ENCODE peak calls at places on chromosomes 6 and 20, in nine cellular contexts. Q, Z, K, O, E, G, J, S and R are unnamed samples.

GRCh38 chr6:34157851-34158250 is 12.0 kb upstream of the GRM4 start:
- DNase-seq in Q (no peak), Z (no peak), K (no peak), O (no peak), E (no peak), G (peak), J (no peak), S (no peak), R (no peak)

GRCh38 chr20:58005581-58006345 is 222.7 kb downstream of the ANKRD60 start:
- DNase-seq in Q (no peak), Z (no peak), K (no peak), O (no peak), E (no peak), G (peak), J (no peak), S (no peak), R (no peak)

GRCh38 chr6:24666097-24666615 is 543 bp downstream of the TDP2 start:
- DNase-seq in Q (no peak), Z (peak), K (peak), O (peak), E (peak), G (peak), J (peak), S (no peak), R (no peak)

GRCh38 chr6:31874836-31875572 is 3.8 kb downstream of the SLC44A4 start:
- DNase-seq in Q (no peak), Z (no peak), K (no peak), O (peak), E (no peak), G (no peak), J (peak), S (no peak), R (no peak)

GRCh38 chr20:47501117-47501482 is 587 bp upstream of the NCOA3 start:
- DNase-seq in Q (no peak), Z (no peak), K (no peak), O (no peak), E (no peak), G (no peak), J (peak), S (no peak), R (no peak)

GRCh38 chr6:166145751-166146150 is 21.9 kb downstream of the TBXT start:
- DNase-seq in Q (no peak), Z (no peak), K (no peak), O (no peak), E (no peak), G (no peak), J (no peak), S (no peak), R (no peak)

GRCh38 chr6:158631678-158632537 is 12.6 kb downstream of the DYNLT1 start:
- DNase-seq in Q (peak), Z (peak), K (peak), O (no peak), E (peak), G (peak), J (peak), S (peak), R (no peak)

GRCh38 chr6:159826968-159827647 is 27.0 kb downstream of the PNLDC1 start:
- DNase-seq in Q (no peak), Z (no peak), K (no peak), O (no peak), E (no peak), G (no peak), J (no peak), S (no peak), R (no peak)

GRCh38 chr6:31356216-31356945 is 598 bp downstream of the HLA-B start:
- DNase-seq in Q (no peak), Z (no peak), K (no peak), O (peak), E (peak), G (no peak), J (peak), S (no peak), R (no peak)

GRCh38 chr6:137248702-137249101 is 29.5 kb upstream of the IFNGR1 start:
- DNase-seq in Q (no peak), Z (no peak), K (no peak), O (no peak), E (no peak), G (no peak), J (no peak), S (no peak), R (no peak)

GRCh38 chr6:45830441-45831139 is 185.1 kb downstream of the CLIC5 start:
- DNase-seq in Q (no peak), Z (no peak), K (peak), O (no peak), E (no peak), G (no peak), J (no peak), S (no peak), R (no peak)

GRCh38 chr6:6008648-6009421 is 2.1 kb upstream of the NRN1 start:
- DNase-seq in Q (peak), Z (peak), K (no peak), O (peak), E (peak), G (peak), J (no peak), S (peak), R (peak)

GRCh38 chr6:166692723-166693302 is 65.8 kb upstream of the RPS6KA2 start:
- DNase-seq in Q (no peak), Z (no peak), K (no peak), O (no peak), E (no peak), G (no peak), J (no peak), S (no peak), R (no peak)

GRCh38 chr6:145715426-145715825 is 19.9 kb downstream of the EPM2A start:
- DNase-seq in Q (no peak), Z (no peak), K (no peak), O (no peak), E (no peak), G (no peak), J (no peak), S (no peak), R (no peak)

GRCh38 chr6:160421854-160422253 is 73.7 kb downstream of the SLC22A3 start:
- DNase-seq in Q (no peak), Z (no peak), K (peak), O (no peak), E (no peak), G (no peak), J (no peak), S (no peak), R (no peak)

GRCh38 chr20:50762435-50763201 is 31.2 kb downstream of the PARD6B start:
- DNase-seq in Q (peak), Z (peak), K (peak), O (peak), E (peak), G (peak), J (peak), S (no peak), R (no peak)

GRCh38 chr6:40276176-40276575 is 311.0 kb downstream of the LRFN2 start:
- DNase-seq in Q (no peak), Z (no peak), K (no peak), O (no peak), E (no peak), G (no peak), J (no peak), S (no peak), R (no peak)

GRCh38 chr6:40262363-40262762 is 324.8 kb downstream of the LRFN2 start:
- DNase-seq in Q (no peak), Z (no peak), K (no peak), O (no peak), E (no peak), G (peak), J (no peak), S (no peak), R (no peak)

GRCh38 chr6:34349226-34349625 is 43.2 kb downstream of the NUDT3 start:
- DNase-seq in Q (no peak), Z (peak), K (no peak), O (no peak), E (no peak), G (no peak), J (no peak), S (no peak), R (no peak)

GRCh38 chr6:79796197-79796596 is 151.2 kb downstream of the ELOVL4 start:
- DNase-seq in Q (no peak), Z (no peak), K (no peak), O (no peak), E (no peak), G (no peak), J (no peak), S (no peak), R (no peak)

GRCh38 chr6:8108031-8108660 is 5.8 kb upstream of the EEF1E1 start:
- DNase-seq in Q (peak), Z (peak), K (peak), O (no peak), E (no peak), G (no peak), J (peak), S (peak), R (peak)

GRCh38 chr6:136016228-136017225 is 165.0 kb downstream of the PDE7B start:
- DNase-seq in Q (peak), Z (no peak), K (no peak), O (no peak), E (no peak), G (no peak), J (no peak), S (no peak), R (no peak)

GRCh38 chr20:18388860-18389259 is 78.0 kb downstream of the DZANK1 start:
- DNase-seq in Q (peak), Z (peak), K (peak), O (no peak), E (no peak), G (no peak), J (peak), S (peak), R (peak)

GRCh38 chr20:36162272-36162966 is 7.9 kb downstream of the EPB41L1 start:
- DNase-seq in Q (no peak), Z (no peak), K (no peak), O (no peak), E (no peak), G (no peak), J (peak), S (no peak), R (no peak)

GRCh38 chr20:32282461-32282860 is 5.0 kb downstream of the KIF3B start:
- DNase-seq in Q (no peak), Z (no peak), K (no peak), O (peak), E (peak), G (no peak), J (no peak), S (no peak), R (no peak)

GRCh38 chr6:139409026-139409425 is 34.6 kb upstream of the CITED2 start:
- DNase-seq in Q (no peak), Z (no peak), K (peak), O (no peak), E (no peak), G (no peak), J (peak), S (no peak), R (no peak)

GRCh38 chr20:26169506-26169905 is 472.9 kb upstream of the ZNF337 start:
- DNase-seq in Q (no peak), Z (peak), K (peak), O (no peak), E (no peak), G (no peak), J (peak), S (no peak), R (peak)

GRCh38 chr6:106315765-106316375 is 9.7 kb downstream of the ATG5 start:
- DNase-seq in Q (no peak), Z (no peak), K (peak), O (no peak), E (no peak), G (no peak), J (no peak), S (no peak), R (no peak)

GRCh38 chr20:18986895-18987580 is 173.5 kb downstream of the SCP2D1 start:
- DNase-seq in Q (no peak), Z (no peak), K (no peak), O (no peak), E (no peak), G (peak), J (no peak), S (no peak), R (no peak)

GRCh38 chr6:139112146-139112545 is 22.7 kb upstream of the HECA start:
- DNase-seq in Q (no peak), Z (no peak), K (no peak), O (no peak), E (no peak), G (no peak), J (peak), S (no peak), R (no peak)

GRCh38 chr6:111743859-111744692 is 129.2 kb downstream of the FYN start:
- DNase-seq in Q (no peak), Z (peak), K (peak), O (no peak), E (no peak), G (no peak), J (peak), S (no peak), R (peak)

GRCh38 chr6:113699239-113699638 is 157.9 kb upstream of the MARCKS start:
- DNase-seq in Q (no peak), Z (no peak), K (no peak), O (no peak), E (no peak), G (no peak), J (no peak), S (no peak), R (no peak)

GRCh38 chr6:131761061-131761761 is 46.6 kb upstream of the ENPP1 start:
- DNase-seq in Q (no peak), Z (peak), K (peak), O (no peak), E (no peak), G (no peak), J (peak), S (no peak), R (peak)

GRCh38 chr6:33585403-33586107 is 5.5 kb upstream of the BAK1 start:
- DNase-seq in Q (peak), Z (peak), K (peak), O (peak), E (peak), G (peak), J (peak), S (peak), R (no peak)

DNA sequence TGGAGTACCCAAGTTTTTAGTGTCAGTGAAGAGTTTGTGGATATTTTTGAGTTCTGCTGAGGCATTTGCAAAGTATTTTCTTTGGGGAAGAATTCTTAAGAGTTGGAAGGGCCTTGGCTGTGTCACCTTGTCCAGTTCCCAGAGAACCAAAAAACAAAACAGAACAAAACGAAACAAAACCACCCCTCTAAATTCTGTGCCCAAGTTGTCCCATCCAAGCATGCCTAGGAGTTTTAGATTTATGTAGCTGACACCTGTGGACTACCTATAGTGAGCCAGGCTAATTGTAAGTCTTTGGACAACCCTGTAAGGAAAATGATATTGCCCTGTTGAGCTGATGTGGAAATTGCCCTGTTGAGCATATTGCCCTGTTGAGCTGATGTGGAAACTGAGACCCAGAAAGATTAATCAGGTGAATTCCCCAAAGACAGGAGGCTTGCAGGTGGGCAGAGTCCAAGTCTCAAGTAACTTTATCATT is 1.0 kb upstream of the ECI2 start:
- DNase-seq in Q (no peak), Z (no peak), K (no peak), O (no peak), E (no peak), G (no peak), J (no peak), S (no peak), R (no peak)
- H3K4me3 ChIP-seq in Q (peak), Z (peak), K (peak), O (peak), E (peak), G (peak), J (peak), S (peak), R (peak)

GRCh38 chr20:48818031-48818370 is 9.8 kb downstream of the PREX1 start:
- DNase-seq in Q (no peak), Z (no peak), K (no peak), O (no peak), E (no peak), G (no peak), J (no peak), S (no peak), R (no peak)

GRCh38 chr20:48818481-48818987 is 9.3 kb downstream of the PREX1 start:
- DNase-seq in Q (no peak), Z (no peak), K (no peak), O (no peak), E (no peak), G (no peak), J (no peak), S (no peak), R (no peak)

GRCh38 chr20:48819813-48820648 is 7.8 kb downstream of the PREX1 start:
- DNase-seq in Q (no peak), Z (no peak), K (no peak), O (no peak), E (no peak), G (no peak), J (no peak), S (no peak), R (no peak)

GRCh38 chr20:48820649-48820973 is 7.2 kb downstream of the PREX1 start:
- DNase-seq in Q (no peak), Z (no peak), K (no peak), O (no peak), E (no peak), G (no peak), J (no peak), S (no peak), R (no peak)

GRCh38 chr20:48819089-48819488 is 8.7 kb downstream of the PREX1 start:
- DNase-seq in Q (no peak), Z (no peak), K (no peak), O (no peak), E (no peak), G (no peak), J (no peak), S (no peak), R (no peak)
- H3K4me3 ChIP-seq in Q (no peak), Z (no peak), K (no peak), O (no peak), E (no peak), G (no peak), J (no peak), S (no peak), R (no peak)

GRCh38 chr6:109096198-109096597 is 891 bp downstream of the CEP57L1 start:
- DNase-seq in Q (no peak), Z (no peak), K (no peak), O (no peak), E (no peak), G (no peak), J (no peak), S (no peak), R (no peak)
- H3K4me3 ChIP-seq in Q (peak), Z (peak), K (peak), O (peak), E (peak), G (no peak), J (peak), S (peak), R (peak)

GRCh38 chr6:84645000-84645399 is 119.4 kb downstream of the TBX18 start:
- DNase-seq in Q (peak), Z (peak), K (peak), O (no peak), E (no peak), G (no peak), J (peak), S (no peak), R (no peak)
- H3K4me3 ChIP-seq in Q (no peak), Z (no peak), K (no peak), O (no peak), E (no peak), G (no peak), J (no peak), S (no peak), R (no peak)

GRCh38 chr6:18389479-18389878 is 2.3 kb downstream of the RNF144B start:
- DNase-seq in Q (no peak), Z (peak), K (peak), O (no peak), E (no peak), G (no peak), J (peak), S (no peak), R (no peak)
- H3K4me3 ChIP-seq in Q (no peak), Z (no peak), K (no peak), O (peak), E (peak), G (peak), J (no peak), S (no peak), R (no peak)